ENCODE peak calls at places on chromosomes 11 and 22, in eight cellular contexts. R is left lung, Y is A549, I is epithelial cell of esophagus, A is dorsolateral prefrontal cortex, S is psoas muscle, H is small intestine, O is fibroblast of lung. C is an unnamed sample.
A peak's percentile ranks its signal among the peaks of the same experiment; 100 is the strongest.

GRCh38 chr11:74839445-74839844 is 90.8 kb downstream of the RNF169 start:
- DNase-seq in R (no peak), Y (no peak), I (no peak), A (no peak), S (no peak), H (no peak), O (no peak), C (no peak)

GRCh38 chr22:49595465-49596078 is 232.1 kb downstream of the BRD1 start:
- DNase-seq in R (no peak), Y (no peak), I (no peak), A (no peak), S (no peak), H (no peak), O (no peak), C (no peak)

GRCh38 chr11:70700453-70700852 is 302.1 kb downstream of the CTTN start:
- DNase-seq in R (no peak), Y (no peak), I (no peak), A (no peak), S (no peak), H (no peak), O (no peak), C (no peak)

GRCh38 chr22:20968281-20968977 is 1.4 kb downstream of the AIFM3 start:
- DNase-seq in R (no peak), Y (no peak), I (no peak), A (no peak), S (no peak), H (no peak), O (no peak), C (no peak)

GRCh38 chr11:57144075-57144474 is 37.7 kb upstream of the LRRC55 start:
- DNase-seq in R (no peak), Y (no peak), I (no peak), A (no peak), S (no peak), H (no peak), O (no peak), C (no peak)

GRCh38 chr11:94708176-94708575 is 60.0 kb upstream of the AMOTL1 start:
- DNase-seq in R (no peak), Y (no peak), I (no peak), A (no peak), S (no peak), H (no peak), O (no peak), C (no peak)

GRCh38 chr11:129041611-129042018 is 98.9 kb upstream of the TP53AIP1 start:
- DNase-seq in R (no peak), Y (no peak), I (no peak), A (no peak), S (no peak), H (no peak), O (peak; percentile 28), C (no peak)

GRCh38 chr22:20548806-20549205 is 41.4 kb downstream of the MED15 start:
- DNase-seq in R (no peak), Y (no peak), I (no peak), A (no peak), S (peak; percentile 18), H (no peak), O (no peak), C (peak; percentile 1)

GRCh38 chr11:116856423-116856822 is 19.0 kb upstream of the APOA1 start:
- DNase-seq in R (no peak), Y (no peak), I (no peak), A (no peak), S (no peak), H (no peak), O (no peak), C (no peak)

GRCh38 chr11:121246021-121246768 is 46.4 kb upstream of the SC5D start:
- DNase-seq in R (no peak), Y (no peak), I (no peak), A (no peak), S (no peak), H (no peak), O (no peak), C (no peak)

GRCh38 chr11:76288166-76288978 is 82.1 kb upstream of the WNT11 start:
- DNase-seq in R (no peak), Y (no peak), I (no peak), A (no peak), S (no peak), H (peak; percentile 7), O (no peak), C (no peak)

GRCh38 chr11:5689551-5689983 is at the start of gene TRIM22:
- DNase-seq in R (peak; percentile 71), Y (no peak), I (peak; percentile 54), A (no peak), S (no peak), H (peak; percentile 78), O (peak; percentile 82), C (peak; percentile 37)

GRCh38 chr11:65492637-65493366 is 6.0 kb upstream of the MALAT1 start:
- DNase-seq in R (peak; percentile 89), Y (no peak), I (peak; percentile 92), A (peak; percentile 80), S (peak; percentile 93), H (no peak), O (peak; percentile 86), C (peak; percentile 97)
- H3K4me3 ChIP-seq in R (peak overlapping the region; percentile 1), Y (no peak overlapping the region), I (peak overlapping the region; percentile 30), A (no peak overlapping the region), S (peak overlapping the region; percentile 42), H (no peak overlapping the region), O (peak overlapping the region; percentile 12), C (peak overlapping the region; percentile 0)

DNA sequence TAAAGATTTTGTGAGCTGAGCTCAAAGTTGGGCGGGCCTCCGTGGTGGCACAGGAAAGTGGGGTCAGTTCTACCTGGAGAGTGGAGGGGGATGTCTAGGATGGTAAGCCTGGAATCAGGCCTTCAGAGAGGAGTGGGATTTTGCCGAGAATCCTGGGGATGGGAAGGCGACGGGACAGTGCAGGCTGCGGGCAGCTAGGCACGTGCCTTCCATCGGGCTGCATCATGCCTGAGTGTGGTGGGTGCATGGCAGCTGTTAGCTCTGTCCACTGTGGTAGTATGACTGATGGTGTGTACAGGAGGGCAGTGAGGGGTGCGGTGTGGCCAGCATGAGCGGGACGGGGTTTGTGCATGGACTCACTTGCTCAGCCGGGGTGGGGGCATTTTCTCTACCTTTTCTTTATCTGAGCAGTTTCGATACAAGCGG is 3.6 kb downstream of the SHANK3 start:
- DNase-seq in R (no peak), Y (no peak), I (no peak), A (no peak), S (no peak), H (no peak), O (no peak), C (no peak)
- H3K4me3 ChIP-seq in R (peak overlapping the region; percentile 54), Y (no peak overlapping the region), I (no peak overlapping the region), A (peak overlapping the region; percentile 58), S (peak overlapping the region; percentile 60), H (no peak overlapping the region), O (no peak overlapping the region), C (no peak overlapping the region)

GRCh38 chr11:46559815-46560214 is 34.0 kb downstream of the AMBRA1 start:
- DNase-seq in R (no peak), Y (no peak), I (no peak), A (no peak), S (no peak), H (peak; percentile 12), O (no peak), C (no peak)
- H3K4me3 ChIP-seq in R (peak overlapping the region; percentile 30), Y (peak overlapping the region; percentile 41), I (no peak overlapping the region), A (peak overlapping the region; percentile 40), S (peak overlapping the region; percentile 53), H (no peak overlapping the region), O (peak overlapping the region; percentile 20), C (no peak overlapping the region)

GRCh38 chr11:115502636-115503082 is 1.6 kb downstream of the CADM1 start:
- DNase-seq in R (no peak), Y (no peak), I (no peak), A (no peak), S (peak; percentile 43), H (no peak), O (no peak), C (peak; percentile 14)
- H3K4me3 ChIP-seq in R (peak overlapping the region; percentile 47), Y (peak overlapping the region; percentile 92), I (peak overlapping the region; percentile 20), A (peak overlapping the region; percentile 81), S (peak overlapping the region; percentile 72), H (peak overlapping the region; percentile 63), O (peak overlapping the region; percentile 74), C (peak overlapping the region; percentile 67)

DNA sequence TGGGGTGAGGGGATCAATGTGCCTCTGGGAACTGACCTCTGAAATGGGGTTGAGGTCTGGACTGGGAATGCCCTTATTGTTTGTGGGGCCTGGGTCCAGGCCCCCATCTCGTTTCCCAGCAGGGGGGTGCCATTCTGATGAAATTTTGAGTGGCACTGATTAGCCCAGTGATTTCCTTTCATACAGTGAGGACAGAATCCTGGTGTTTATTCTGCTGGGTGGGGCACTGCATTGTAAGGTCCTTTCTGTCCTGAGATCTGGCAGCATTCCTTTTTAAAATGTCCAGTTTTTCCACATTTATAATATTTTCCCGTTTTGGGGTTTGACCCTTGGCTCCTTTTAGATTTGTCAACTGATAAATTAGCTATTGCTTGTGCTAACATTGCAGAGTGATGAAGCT is 27.1 kb downstream of the OR10A6 start:
- DNase-seq in R (no peak), Y (no peak), I (no peak), A (no peak), S (no peak), H (peak; percentile 21), O (no peak), C (no peak)
- H3K4me3 ChIP-seq in R (no peak overlapping the region), Y (no peak overlapping the region), I (no peak overlapping the region), A (no peak overlapping the region), S (no peak overlapping the region), H (no peak overlapping the region), O (no peak overlapping the region), C (no peak overlapping the region)

GRCh38 chr11:125225401-125225800 is 60.9 kb downstream of the PKNOX2 start:
- DNase-seq in R (no peak), Y (no peak), I (no peak), A (no peak), S (no peak), H (no peak), O (no peak), C (no peak)

GRCh38 chr11:125223901-125224331 is 59.4 kb downstream of the PKNOX2 start:
- DNase-seq in R (no peak), Y (no peak), I (no peak), A (no peak), S (no peak), H (no peak), O (no peak), C (no peak)

GRCh38 chr11:125221499-125221898 is 56.9 kb downstream of the PKNOX2 start:
- DNase-seq in R (no peak), Y (no peak), I (no peak), A (no peak), S (no peak), H (no peak), O (no peak), C (no peak)

GRCh38 chr11:125224391-125225015 is 60.0 kb downstream of the PKNOX2 start:
- DNase-seq in R (no peak), Y (no peak), I (peak; percentile 27), A (no peak), S (no peak), H (no peak), O (peak; percentile 14), C (peak; percentile 50)

DNA sequence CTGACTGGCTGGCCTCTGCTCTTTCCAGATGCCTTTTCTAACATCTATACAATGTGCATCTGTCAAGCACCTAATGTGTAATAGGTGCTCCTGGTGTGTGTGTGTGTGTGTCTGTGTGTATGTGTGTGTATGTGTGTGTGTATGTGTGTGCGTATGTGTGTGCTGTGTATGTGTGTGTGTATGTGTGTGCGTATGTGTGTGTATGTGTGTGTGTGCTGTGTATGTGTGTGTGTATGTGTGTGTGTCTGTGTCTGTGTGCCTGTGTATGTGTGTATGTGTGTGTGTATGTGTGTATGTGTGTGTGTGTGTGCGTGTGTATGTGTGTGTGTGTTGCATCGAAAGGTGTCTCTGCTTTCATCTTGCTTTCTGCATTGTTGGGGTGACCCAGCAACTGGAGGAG is 57.9 kb downstream of the PKNOX2 start:
- DNase-seq in R (no peak), Y (no peak), I (no peak), A (no peak), S (no peak), H (no peak), O (no peak), C (no peak)
- H3K4me3 ChIP-seq in R (no peak overlapping the region), Y (no peak overlapping the region), I (no peak overlapping the region), A (no peak overlapping the region), S (no peak overlapping the region), H (no peak overlapping the region), O (no peak overlapping the region), C (no peak overlapping the region)

GRCh38 chr11:64229090-64229958 is 1.0 kb upstream of the DNAJC4 start:
- DNase-seq in R (no peak), Y (no peak), I (no peak), A (no peak), S (no peak), H (no peak), O (no peak), C (no peak)
- H3K4me3 ChIP-seq in R (peak overlapping the region; percentile 84), Y (no peak overlapping the region), I (no peak overlapping the region), A (peak overlapping the region; percentile 60), S (peak overlapping the region; percentile 85), H (peak overlapping the region; percentile 73), O (no peak overlapping the region), C (peak overlapping the region; percentile 79)